ENCODE peak calls at places on chromosomes 11 and 22, in four cellular contexts. A, G, C and E are unnamed samples.

GRCh38 chr22:23284504-23285033 is 104.3 kb downstream of the BCR start:
- DNase-seq in A (no peak), G (no peak), C (no peak), E (no peak)

GRCh38 chr22:49717322-49717919 is 110.3 kb downstream of the BRD1 start:
- DNase-seq in A (no peak), G (no peak), C (peak), E (no peak)

GRCh38 chr11:64206457-64207246 is at the start of gene FERMT3:
- DNase-seq in A (no peak), G (no peak), C (peak), E (peak)

GRCh38 chr22:24985824-24986214 is 33.3 kb downstream of the KIAA1671 start:
- DNase-seq in A (no peak), G (peak), C (no peak), E (no peak)

GRCh38 chr11:3162410-3163240 is 2.5 kb downstream of the OSBPL5 start:
- DNase-seq in A (no peak), G (no peak), C (no peak), E (no peak)

GRCh38 chr11:85170184-85170583 is 457.0 kb downstream of the DLG2 start:
- DNase-seq in A (peak), G (peak), C (no peak), E (no peak)

GRCh38 chr11:95716266-95716665 is 73.3 kb downstream of the FAM76B start:
- DNase-seq in A (no peak), G (peak), C (no peak), E (no peak)

GRCh38 chr11:46951864-46952263 is 15.3 kb downstream of the CSTPP1 start:
- DNase-seq in A (no peak), G (peak), C (no peak), E (no peak)